ENCODE peak calls at places on chromosomes 1 and 21, in five cellular contexts. N, S, P, R and B are unnamed samples.

GRCh38 chr1:24871306-24871901 is 58.7 kb downstream of the RUNX3 start:
- DNase-seq in N (no peak), S (no peak), P (no peak), R (no peak), B (no peak)

GRCh38 chr1:207862241-207862787 is 48.6 kb downstream of the CD34 start:
- DNase-seq in N (no peak), S (no peak), P (no peak), R (no peak), B (no peak)

GRCh38 chr1:5388622-5389021 is 603.6 kb downstream of the NPHP4 start:
- DNase-seq in N (no peak), S (no peak), P (no peak), R (no peak), B (no peak)

GRCh38 chr1:79859212-79859948 is 852.9 kb upstream of the ADGRL4 start:
- DNase-seq in N (no peak), S (no peak), P (no peak), R (no peak), B (no peak)

GRCh38 chr1:58250587-58250948 is 296.0 kb downstream of the OMA1 start:
- DNase-seq in N (no peak), S (no peak), P (no peak), R (no peak), B (no peak)

GRCh38 chr1:239700667-239701066 is 314.3 kb downstream of the CHRM3 start:
- DNase-seq in N (no peak), S (no peak), P (no peak), R (no peak), B (no peak)

GRCh38 chr1:60681095-60681860 is 401.1 kb upstream of the NFIA start:
- DNase-seq in N (no peak), S (no peak), P (no peak), R (no peak), B (no peak)

GRCh38 chr21:44784810-44785209 is 16.8 kb downstream of the UBE2G2 start:
- DNase-seq in N (no peak), S (no peak), P (no peak), R (no peak), B (no peak)

GRCh38 chr1:109254621-109255096 is 5.3 kb downstream of the CELSR2 start:
- DNase-seq in N (no peak), S (peak), P (no peak), R (no peak), B (no peak)

GRCh38 chr1:216627252-216627651 is 96.0 kb downstream of the ESRRG start:
- DNase-seq in N (no peak), S (no peak), P (no peak), R (no peak), B (peak)

GRCh38 chr1:174999216-174999925 is 376 bp upstream of the CACYBP start:
- DNase-seq in N (peak), S (peak), P (peak), R (peak), B (peak)

GRCh38 chr1:39539252-39539790 is 37.3 kb downstream of the PABPC4 start:
- DNase-seq in N (peak), S (peak), P (no peak), R (no peak), B (peak)

GRCh38 chr1:113812661-113813135 is 422 bp upstream of the RSBN1 start:
- DNase-seq in N (no peak), S (peak), P (no peak), R (no peak), B (no peak)

GRCh38 chr1:1924849-1925248 is 5.8 kb upstream of the TMEM52 start:
- DNase-seq in N (no peak), S (peak), P (no peak), R (no peak), B (no peak)

GRCh38 chr1:218778731-218779130 is 394.9 kb upstream of the LYPLAL1 start:
- DNase-seq in N (no peak), S (no peak), P (no peak), R (no peak), B (no peak)

GRCh38 chr1:225668222-225668621 is 15.3 kb upstream of the ENAH start:
- DNase-seq in N (no peak), S (no peak), P (no peak), R (no peak), B (no peak)

GRCh38 chr1:90487040-90487439 is 230.1 kb downstream of the BARHL2 start:
- DNase-seq in N (no peak), S (no peak), P (no peak), R (no peak), B (no peak)

GRCh38 chr1:111062081-111062480 is 77.8 kb downstream of the DRAM2 start:
- DNase-seq in N (no peak), S (no peak), P (no peak), R (no peak), B (no peak)

GRCh38 chr1:222243902-222244301 is 304.0 kb downstream of the HHIPL2 start:
- DNase-seq in N (no peak), S (no peak), P (no peak), R (no peak), B (no peak)

GRCh38 chr1:204842892-204843291 is 27.8 kb upstream of the NFASC start:
- DNase-seq in N (no peak), S (peak), P (no peak), R (no peak), B (no peak)